ENCODE peak calls at places on chromosomes 2 and 18, in ten cellular contexts. B is activated CD4-positive, alpha-beta T cell treated with anti-CD3 and anti-CD28 coated beads, Interleukin-2, amount 50 U/mL, for 24 hours; I is Right ventricle myocardium superior; W is NCI-H1105 treated with DMSO at 0.1 percent for 48 hours; Q is endothelial cell of umbilical vein; A is mucosa of gallbladder; Y is HT-29; O is COR-L47; K is esophagus muscularis mucosa; J is cardiac muscle cell. V is an unnamed sample.

GRCh38 chr2:28471214-28471613 is 24.6 kb upstream of the PLB1 start:
- DNase-seq in K (no peak), I (no peak), A (no peak), W (no peak), B (no peak), J (no peak), Y (peak), Q (no peak), O (no peak), V (no peak)

GRCh38 chr2:160222546-160223281 is 22.6 kb upstream of the ITGB6 start:
- DNase-seq in B (no peak), O (no peak), I (no peak), K (no peak), A (no peak), J (no peak), W (no peak), Q (no peak), Y (peak), V (no peak)

GRCh38 chr18:61236476-61237057 is 96.7 kb upstream of the CDH20 start:
- DNase-seq in B (no peak), J (no peak), A (no peak), I (no peak), Y (no peak), Q (no peak), W (peak), K (no peak), O (peak), V (no peak)

GRCh38 chr18:62850619-62851306 is 135.4 kb downstream of the PHLPP1 start:
- DNase-seq in I (no peak), Q (peak), J (no peak), A (no peak), W (no peak), O (no peak), K (no peak), B (no peak), Y (no peak), V (no peak)

GRCh38 chr18:11689972-11690570 is 1.0 kb downstream of the GNAL start:
- DNase-seq in K (peak), O (no peak), Q (no peak), Y (peak), B (no peak), A (peak), W (peak), J (peak), I (no peak), V (no peak)

GRCh38 chr2:38057651-38058410 is 18.1 kb downstream of the CYP1B1 start:
- DNase-seq in B (no peak), K (no peak), Q (no peak), W (no peak), J (no peak), I (no peak), O (no peak), A (no peak), Y (no peak), V (no peak)

GRCh38 chr2:70904371-70905216 is 31.1 kb upstream of the ATP6V1B1 start:
- DNase-seq in I (no peak), O (no peak), Q (no peak), Y (no peak), B (no peak), J (no peak), K (peak), W (no peak), A (no peak), V (no peak)

GRCh38 chr18:80249217-80250093 is 2.1 kb upstream of the PARD6G start:
- DNase-seq in K (no peak), Y (no peak), J (no peak), O (no peak), W (no peak), I (no peak), Q (no peak), A (no peak), B (no peak), V (no peak)

GRCh38 chr18:76449110-76449453 is 46.0 kb downstream of the ZNF516 start:
- DNase-seq in B (no peak), A (no peak), W (no peak), J (no peak), Q (no peak), Y (no peak), O (no peak), I (no peak), K (no peak), V (no peak)

GRCh38 chr2:61460168-61460567 is 10.7 kb downstream of the USP34 start:
- DNase-seq in A (no peak), Q (peak), Y (no peak), O (no peak), K (no peak), I (no peak), J (peak), B (no peak), W (no peak), V (no peak)

GRCh38 chr2:85668857-85669142 is 801 bp upstream of the SFTPB start:
- DNase-seq in B (no peak), O (no peak), I (no peak), A (no peak), W (no peak), Y (no peak), J (no peak), K (no peak), Q (no peak), V (no peak)

GRCh38 chr2:46098606-46099005 is 198.6 kb upstream of the EPAS1 start:
- DNase-seq in A (no peak), B (no peak), O (no peak), Y (no peak), I (no peak), K (no peak), J (peak), Q (peak), W (no peak), V (peak)

GRCh38 chr2:145715601-145716000 is 1195.7 kb upstream of the ZEB2 start:
- DNase-seq in A (no peak), W (no peak), Y (no peak), I (no peak), Q (no peak), B (no peak), K (no peak), O (no peak), J (no peak), V (no peak)

GRCh38 chr2:183292028-183292427 is 167.8 kb downstream of the NUP35 start:
- DNase-seq in B (no peak), O (no peak), W (no peak), K (no peak), Y (no peak), A (no peak), Q (peak), J (no peak), I (no peak), V (peak)

GRCh38 chr18:26777316-26778053 is 88.0 kb downstream of the AQP4 start:
- DNase-seq in O (no peak), Y (no peak), K (peak), J (peak), B (no peak), I (no peak), Q (no peak), A (no peak), W (no peak), V (no peak)

GRCh38 chr2:43193996-43194869 is 32.2 kb downstream of the ZFP36L2 start:
- DNase-seq in Q (no peak), K (no peak), I (no peak), O (no peak), B (no peak), A (peak), J (no peak), Y (peak), W (no peak), V (no peak)

GRCh38 chr2:236171213-236172201 is 3.3 kb upstream of the GBX2 start:
- DNase-seq in I (no peak), O (no peak), Q (no peak), K (no peak), W (peak), Y (no peak), J (no peak), A (no peak), B (no peak), V (no peak)

GRCh38 chr18:36411745-36412168 is 114.2 kb downstream of the FHOD3 start:
- DNase-seq in A (no peak), Y (peak), B (no peak), I (no peak), Q (no peak), K (peak), J (peak), W (peak), O (no peak), V (no peak)

GRCh38 chr2:62354771-62355550 is 151.0 kb downstream of the TMEM17 start:
- DNase-seq in Y (no peak), W (no peak), J (no peak), K (no peak), B (no peak), Q (no peak), I (no peak), A (no peak), O (no peak), V (no peak)

GRCh38 chr2:44456946-44457345 is 95.2 kb downstream of the CAMKMT start:
- DNase-seq in K (no peak), Y (no peak), B (no peak), A (no peak), Q (no peak), I (no peak), J (no peak), W (no peak), O (no peak), V (no peak)

GRCh38 chr2:31269087-31269486 is 35.1 kb downstream of the EHD3 start:
- DNase-seq in A (no peak), Y (no peak), J (no peak), O (no peak), I (no peak), B (no peak), K (no peak), W (no peak), Q (no peak), V (no peak)

GRCh38 chr18:50424877-50425690 is 50.2 kb downstream of the SKA1 start:
- DNase-seq in I (peak), Q (peak), K (peak), J (peak), W (no peak), O (no peak), B (no peak), Y (no peak), A (peak), V (no peak)

V was measured in T-helper 2 cell.